ENCODE peak calls at places on chromosomes 7 and 10, in five cellular contexts. T is fibroblast of lung, O is suprapubic skin, P is neural progenitor cell, Y is brain microvascular endothelial cell. Z is an unnamed sample.

GRCh38 chr7:101733713-101734475 is 83.5 kb upstream of the CUX1 start:
- DNase-seq in T (peak; percentile 77), O (no peak), P (peak; percentile 84), Y (peak; percentile 18), Z (no peak)

GRCh38 chr7:83273699-83274098 is 111.0 kb upstream of the PCLO start:
- DNase-seq in T (no peak), P (no peak), Y (no peak), O (no peak), Z (no peak)

GRCh38 chr7:40782836-40783235 is 648.0 kb downstream of the SUGCT start:
- DNase-seq in Y (peak; percentile 23), O (no peak), T (no peak), P (no peak), Z (no peak)

GRCh38 chr7:6228865-6229264 is 43.6 kb downstream of the CYTH3 start:
- DNase-seq in Y (peak; percentile 60), T (peak; percentile 88), P (no peak), O (no peak), Z (no peak)

GRCh38 chr7:98754041-98754479 is 115.8 kb downstream of the TMEM130 start:
- DNase-seq in P (peak; percentile 70), O (no peak), Y (no peak), T (no peak), Z (no peak)

GRCh38 chr7:142785841-142786250 is 15.1 kb downstream of the PRSS2 start:
- DNase-seq in Y (no peak), T (no peak), O (no peak), P (no peak), Z (no peak)

GRCh38 chr10:43390791-43391190 is 18.2 kb downstream of the HNRNPF start:
- DNase-seq in O (no peak), P (peak; percentile 64), T (peak; percentile 60), Y (peak; percentile 38), Z (no peak)

GRCh38 chr10:44261710-44262455 is 123.0 kb downstream of the CXCL12 start:
- DNase-seq in Y (peak; percentile 46), O (no peak), P (no peak), T (no peak), Z (no peak)

GRCh38 chr10:4586756-4587155 is 239.3 kb upstream of the AKR1E2 start:
- DNase-seq in Y (no peak), O (no peak), T (peak; percentile 38), P (no peak), Z (no peak)

GRCh38 chr10:102434251-102434913 is 2.0 kb upstream of the CUEDC2 start:
- DNase-seq in Y (no peak), O (no peak), T (peak; percentile 61), P (no peak), Z (no peak)

GRCh38 chr7:3187378-3188040 is 113.5 kb upstream of the SDK1 start:
- DNase-seq in Y (no peak), P (no peak), O (no peak), T (no peak), Z (no peak)

GRCh38 chr7:142501434-142501833 is 243.6 kb upstream of the PRSS58 start:
- DNase-seq in Y (no peak), P (no peak), T (no peak), O (no peak), Z (no peak)

GRCh38 chr7:23106491-23106800 is 861 bp downstream of the KLHL7 start:
- DNase-seq in T (peak; percentile 30), O (no peak), Y (no peak), P (peak; percentile 74), Z (no peak)

GRCh38 chr7:67453981-67454380 is 457.3 kb downstream of the TYW1 start:
- DNase-seq in T (no peak), Y (no peak), P (no peak), O (no peak), Z (no peak)

GRCh38 chr7:67452516-67453026 is 455.9 kb downstream of the TYW1 start:
- DNase-seq in Y (no peak), T (no peak), O (no peak), P (no peak), Z (no peak)

GRCh38 chr7:67450171-67450570 is 453.5 kb downstream of the TYW1 start:
- DNase-seq in P (no peak), O (no peak), T (no peak), Y (no peak), Z (no peak)

GRCh38 chr7:67453580-67453979 is 456.9 kb downstream of the TYW1 start:
- DNase-seq in P (no peak), Y (no peak), T (no peak), O (no peak), Z (no peak)

GRCh38 chr7:67455508-67455907 is 458.9 kb downstream of the TYW1 start:
- DNase-seq in O (no peak), Y (no peak), T (no peak), P (no peak), Z (no peak)
- TF ChIP-seq CTCF in O (no peak), Y (no peak), T (no peak), P (no peak), Z (no peak)

GRCh38 chr7:77457779-77458178 is 41.6 kb upstream of the GSAP start:
- DNase-seq in O (no peak), P (no peak), Y (no peak), T (no peak), Z (no peak)

GRCh38 chr7:77454802-77455201 is 38.7 kb upstream of the GSAP start:
- DNase-seq in P (no peak), O (no peak), Y (no peak), T (peak; percentile 33), Z (no peak)

GRCh38 chr7:77455334-77455733 is 39.2 kb upstream of the GSAP start:
- DNase-seq in P (no peak), T (peak; percentile 95), O (no peak), Y (peak; percentile 93), Z (peak; percentile 33)

GRCh38 chr7:77458786-77459185 is 42.6 kb upstream of the GSAP start:
- DNase-seq in T (peak; percentile 49), O (no peak), Y (no peak), P (no peak), Z (no peak)

GRCh38 chr7:77456711-77457110 is 40.6 kb upstream of the GSAP start:
- DNase-seq in O (no peak), T (peak; percentile 28), Y (no peak), P (no peak), Z (no peak)
- H3K27ac ChIP-seq in O (no peak overlapping the region), T (no peak overlapping the region), Y (peak overlapping the region; percentile 5), P (no peak overlapping the region), Z (no peak overlapping the region)

GRCh38 chr7:116298055-116298454 is 87.7 kb downstream of the TES start:
- DNase-seq in P (no peak), O (no peak), Y (no peak), T (no peak), Z (no peak)
- TF ChIP-seq CTCF in P (no peak), O (no peak), Y (no peak), T (no peak), Z (no peak)

DNA sequence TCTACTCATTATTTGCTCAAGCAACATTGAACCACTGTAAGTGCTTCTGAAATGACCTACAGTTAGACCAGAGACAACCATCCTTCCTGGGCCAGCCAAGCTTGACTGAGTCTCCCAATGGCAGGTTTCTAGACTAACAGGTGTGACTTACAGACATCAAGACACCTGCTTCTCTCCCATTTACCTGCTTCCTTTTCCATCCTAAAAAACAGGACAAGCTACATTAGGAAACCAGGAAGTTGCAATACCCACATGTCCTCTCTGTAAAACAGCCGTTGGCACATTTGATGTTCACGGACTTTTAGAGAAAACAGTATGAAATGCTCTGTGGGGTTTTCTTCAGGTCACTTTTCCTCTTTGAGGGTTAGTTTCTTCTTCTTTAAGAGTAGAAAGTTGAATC is 4.0 kb downstream of the HECW1 start:
- DNase-seq in P (no peak), Y (no peak), T (no peak), O (no peak), Z (no peak)
- H3K27ac ChIP-seq in P (no peak overlapping the region), Y (no peak overlapping the region), T (no peak overlapping the region), O (no peak overlapping the region), Z (no peak overlapping the region)

GRCh38 chr10:33290286-33291052 is 44.0 kb downstream of the NRP1 start:
- DNase-seq in P (peak; percentile 32), T (no peak), O (no peak), Y (no peak), Z (no peak)
- TF ChIP-seq CTCF in P (peak; percentile 41), T (peak; percentile 19), O (no peak), Y (peak; percentile 50), Z (peak; percentile 13)

Z was measured in foreskin keratinocyte.